ENCODE peak calls at places on chromosomes 1 and 21, in ten cellular contexts. X is lower leg skin, W is breast epithelium, E is heart left ventricle, F is erythroblast, D is body of pancreas, K is Peyer's patch, P is sigmoid colon, C is IMR-90, M is ovary. I is an unnamed sample.

GRCh38 chr1:24970399-24970753 is 40.3 kb upstream of the RUNX3 start:
- DNase-seq in C (peak), D (no peak), X (no peak), M (no peak), K (no peak), F (no peak), E (peak), P (no peak), W (no peak), I (peak)

GRCh38 chr1:116324411-116324810 is 48.6 kb upstream of the ATP1A1 start:
- DNase-seq in K (no peak), E (no peak), P (no peak), D (peak), C (no peak), M (no peak), W (no peak), F (no peak), X (no peak), I (no peak)

GRCh38 chr1:185110145-185110544 is 46.6 kb downstream of the TRMT1L start:
- DNase-seq in W (no peak), M (no peak), E (no peak), X (no peak), F (no peak), D (no peak), P (no peak), C (peak), K (no peak), I (no peak)

GRCh38 chr21:41868062-41868710 is 11.0 kb downstream of the PRDM15 start:
- DNase-seq in P (no peak), C (peak), M (no peak), F (no peak), W (no peak), X (no peak), E (no peak), K (no peak), D (no peak), I (no peak)

GRCh38 chr1:156422602-156423091 is 53.6 kb downstream of the RHBG start:
- DNase-seq in M (no peak), P (no peak), C (no peak), E (no peak), W (no peak), K (no peak), F (no peak), X (no peak), D (peak), I (no peak)

GRCh38 chr1:3824650-3825049 is 28.4 kb upstream of the LRRC47 start:
- DNase-seq in M (no peak), C (no peak), K (no peak), E (no peak), W (no peak), X (no peak), F (no peak), P (no peak), D (no peak), I (no peak)

GRCh38 chr1:22875851-22876250 is 96.8 kb downstream of the LACTBL1 start:
- DNase-seq in F (no peak), M (no peak), X (no peak), E (no peak), C (no peak), D (no peak), P (no peak), K (no peak), W (no peak), I (no peak)

GRCh38 chr1:172567720-172568119 is 34.8 kb downstream of the SUCO start:
- DNase-seq in F (no peak), K (no peak), W (no peak), E (no peak), M (no peak), X (no peak), P (no peak), D (no peak), C (no peak), I (no peak)

GRCh38 chr1:22030473-22030872 is 22.0 kb upstream of the CDC42 start:
- DNase-seq in M (no peak), W (no peak), E (no peak), K (no peak), F (no peak), P (no peak), D (no peak), C (no peak), X (no peak), I (no peak)

GRCh38 chr1:32716312-32717126 is 13.9 kb upstream of the SYNC start:
- DNase-seq in W (peak), K (peak), C (no peak), D (peak), F (peak), M (peak), E (no peak), X (peak), P (no peak), I (no peak)

GRCh38 chr1:108050134-108050533 is 85.2 kb upstream of the VAV3 start:
- DNase-seq in D (no peak), M (no peak), X (no peak), W (no peak), F (no peak), E (no peak), C (no peak), K (no peak), P (peak), I (no peak)

GRCh38 chr21:23936224-23936623 is 1671.1 kb downstream of the MRPL39 start:
- DNase-seq in F (peak), D (peak), P (no peak), K (no peak), W (no peak), M (no peak), E (no peak), C (peak), X (no peak), I (no peak)

GRCh38 chr1:223227486-223228196 is 84.6 kb upstream of the TLR5 start:
- DNase-seq in C (peak), P (no peak), W (no peak), D (no peak), X (no peak), F (no peak), M (no peak), K (no peak), E (no peak), I (no peak)

GRCh38 chr1:15060104-15060503 is 93.4 kb upstream of the TMEM51 start:
- DNase-seq in E (no peak), X (no peak), D (no peak), M (no peak), F (no peak), W (no peak), P (no peak), C (no peak), K (no peak), I (no peak)

GRCh38 chr21:27681038-27681437 is 714.1 kb upstream of the ADAMTS5 start:
- DNase-seq in M (no peak), P (no peak), K (no peak), E (no peak), C (peak), F (no peak), D (no peak), W (no peak), X (no peak), I (no peak)

GRCh38 chr1:31627930-31628421 is 10.5 kb downstream of the HCRTR1 start:
- DNase-seq in E (no peak), K (no peak), X (no peak), D (peak), M (no peak), F (no peak), C (no peak), W (no peak), P (no peak), I (no peak)

GRCh38 chr21:36104306-36105300 is 30.3 kb upstream of the CBR3 start:
- DNase-seq in D (peak), W (no peak), F (peak), E (peak), P (no peak), C (peak), X (no peak), M (no peak), K (peak), I (no peak)

GRCh38 chr1:116573388-116574100 is 2.7 kb upstream of the CD58 start:
- DNase-seq in P (no peak), W (no peak), D (no peak), X (no peak), E (no peak), K (no peak), F (peak), C (peak), M (no peak), I (no peak)

GRCh38 chr1:229027622-229028182 is 243.2 kb upstream of the RAB4A start:
- DNase-seq in C (peak), K (no peak), F (no peak), D (peak), E (no peak), P (peak), M (peak), X (peak), W (no peak), I (no peak)

GRCh38 chr1:36183309-36183856 is 27.4 kb downstream of the MAP7D1 start:
- DNase-seq in C (no peak), E (no peak), K (no peak), X (no peak), W (no peak), M (no peak), P (peak), D (no peak), F (no peak), I (no peak)

GRCh38 chr1:16168622-16169021 is 12.8 kb upstream of the EPHA2 start:
- DNase-seq in M (no peak), W (no peak), C (no peak), E (no peak), X (no peak), P (no peak), F (no peak), D (no peak), K (no peak), I (no peak)

GRCh38 chr1:175192630-175193338 is at the start of gene KIAA0040:
- DNase-seq in D (peak), P (peak), K (peak), E (peak), X (no peak), C (no peak), F (peak), M (peak), W (peak), I (no peak)

GRCh38 chr21:42321845-42322244 is 6.6 kb upstream of the TFF3 start:
- DNase-seq in X (no peak), E (no peak), K (no peak), F (no peak), M (no peak), P (peak), W (no peak), D (no peak), C (no peak), I (no peak)

GRCh38 chr1:236141447-236142357 is 637 bp upstream of the GPR137B start:
- DNase-seq in E (no peak), C (peak), M (peak), P (no peak), D (peak), X (no peak), F (peak), K (peak), W (no peak), I (peak)

DNA sequence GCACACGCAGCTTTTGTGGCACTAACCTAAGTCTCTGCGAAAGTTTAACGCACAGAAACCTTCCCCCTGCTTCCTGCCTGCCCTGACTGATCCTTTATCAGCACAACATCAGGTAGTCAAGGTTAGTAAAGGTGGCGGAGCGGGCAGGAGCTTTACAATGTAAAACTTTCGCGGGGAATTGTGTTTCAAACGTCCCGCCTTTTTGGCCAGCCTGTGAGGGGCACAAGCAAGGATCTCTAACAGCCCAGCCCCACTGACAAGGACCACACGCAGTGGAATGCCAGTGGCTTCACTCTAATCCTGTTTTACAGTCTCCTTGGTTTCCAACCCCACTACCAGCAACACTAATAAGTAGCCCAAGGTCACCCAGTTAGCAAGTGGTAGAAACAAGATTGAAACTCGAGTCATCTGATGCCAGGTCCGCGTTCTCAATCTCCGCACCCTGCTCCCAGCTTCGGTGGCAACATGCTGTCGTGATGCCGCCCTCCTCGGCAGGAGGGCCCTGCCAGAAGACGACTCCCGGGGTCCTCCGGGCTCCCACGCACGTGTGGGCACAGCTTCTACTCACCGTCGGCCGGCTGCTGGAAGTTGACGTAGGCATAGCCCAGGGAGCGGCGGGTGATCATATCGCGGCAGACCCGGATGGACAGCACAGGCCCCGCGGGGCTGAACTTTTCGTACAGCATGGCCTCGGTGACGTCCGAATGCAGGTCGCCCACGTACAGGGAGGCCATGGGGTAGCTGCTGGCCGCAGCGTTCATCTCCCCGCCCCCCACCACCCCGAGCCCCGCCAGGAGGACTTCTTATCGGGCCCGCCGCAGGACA is 1.2 kb downstream of the PABPC4 start:
- DNase-seq in P (peak), K (peak), F (peak), M (peak), W (peak), E (peak), X (peak), D (peak), C (peak), I (peak)
- TF ChIP-seq POLR2A in P (no peak), K (peak), F (peak), M (no peak), W (no peak), E (no peak), X (no peak), D (peak), C (no peak), I (no peak)

DNA sequence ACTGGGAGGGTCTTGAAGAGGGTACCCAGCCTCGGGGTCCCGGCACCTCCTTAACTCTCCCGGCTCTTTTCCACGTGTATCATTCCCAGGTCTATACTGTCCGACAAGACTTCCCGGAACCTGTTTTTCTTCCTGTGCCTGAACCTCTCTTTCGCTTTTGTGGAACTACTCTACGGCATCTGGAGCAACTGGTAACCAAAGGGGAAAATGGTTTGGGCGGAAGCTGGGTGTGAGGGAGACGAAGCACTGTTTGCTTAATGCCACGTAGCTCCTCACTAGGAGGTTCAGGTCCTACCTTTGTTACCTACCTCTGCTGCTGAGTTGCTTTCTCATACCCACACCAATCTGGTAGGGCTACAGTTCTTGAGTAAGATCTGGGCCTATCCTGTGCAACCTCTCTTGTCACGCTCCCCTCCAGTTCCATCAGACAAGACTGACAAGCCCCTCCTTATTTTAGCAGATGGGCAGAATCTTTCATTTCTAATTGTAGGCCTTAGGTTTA is 642 bp downstream of the SLC30A7 start:
- DNase-seq in P (peak), M (no peak), C (peak), D (peak), K (no peak), F (peak), X (peak), W (no peak), E (no peak), I (peak)
- TF ChIP-seq POLR2A in P (no peak), M (no peak), C (no peak), D (no peak), K (no peak), F (peak), X (no peak), W (no peak), E (no peak), I (no peak)

GRCh38 chr1:29145739-29146437 is 22.2 kb upstream of the TMEM200B start:
- DNase-seq in W (no peak), F (peak), P (no peak), E (no peak), X (no peak), M (no peak), C (peak), D (no peak), K (no peak), I (no peak)

GRCh38 chr1:29152046-29152805 is 28.5 kb upstream of the TMEM200B start:
- DNase-seq in D (no peak), E (no peak), P (no peak), X (no peak), K (no peak), C (no peak), M (no peak), W (no peak), F (no peak), I (no peak)

DNA sequence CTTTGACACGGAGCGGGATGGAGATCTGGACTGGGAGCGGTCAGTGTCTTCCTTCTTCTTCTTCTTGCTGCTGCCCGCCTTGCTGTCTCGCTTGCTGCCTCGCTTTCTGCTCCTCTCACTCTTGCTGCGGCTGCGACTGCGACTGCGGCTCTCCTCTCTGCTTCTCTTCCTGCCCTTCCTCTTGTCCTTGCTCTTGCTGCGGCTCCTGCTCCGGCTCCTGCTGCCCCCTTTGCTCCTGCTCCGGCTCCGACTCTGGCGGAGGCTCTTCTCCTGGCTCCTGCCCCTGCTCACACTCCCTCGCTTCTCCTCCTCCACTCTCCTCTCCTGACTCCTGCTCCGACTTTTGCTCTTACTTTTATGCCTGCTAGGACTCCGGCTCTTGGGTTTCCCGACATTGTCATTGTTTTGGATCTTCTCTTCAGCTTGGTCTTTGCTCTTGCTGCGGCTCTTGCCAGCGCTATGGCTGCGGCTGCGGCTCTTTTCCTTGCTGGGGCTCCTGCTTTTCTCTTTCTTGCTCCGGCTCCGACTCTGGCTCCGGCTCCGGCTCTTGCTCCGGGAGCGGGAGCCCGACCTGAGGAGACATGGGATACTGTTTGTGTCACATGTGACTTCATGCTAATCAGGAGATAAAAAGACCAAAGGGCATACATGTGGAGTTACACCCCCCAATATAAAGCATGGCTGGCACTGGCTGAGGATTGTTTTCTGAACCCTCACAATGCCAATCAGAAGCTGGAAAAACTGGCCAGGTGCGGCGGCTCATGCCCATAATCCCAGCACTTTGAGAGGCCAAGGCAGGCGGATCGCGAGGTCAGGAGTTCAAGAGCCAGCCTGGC is 25.2 kb upstream of the TMEM200B start:
- DNase-seq in W (no peak), M (no peak), E (no peak), F (no peak), C (no peak), X (no peak), D (no peak), K (no peak), P (no peak), I (no peak)
- TF ChIP-seq POLR2A in W (no peak), M (no peak), E (no peak), F (no peak), C (no peak), X (no peak), D (no peak), K (no peak), P (no peak), I (no peak)

GRCh38 chr1:155128755-155129473 is 1.2 kb downstream of the EFNA1 start:
- DNase-seq in D (peak), P (peak), K (peak), F (no peak), X (no peak), E (no peak), M (no peak), C (no peak), W (no peak), I (no peak)
- TF ChIP-seq POLR2A in D (peak), P (no peak), K (peak), F (no peak), X (no peak), E (peak), M (no peak), C (no peak), W (peak), I (no peak)

GRCh38 chr1:19079541-19079940 is 123.1 kb upstream of the IFFO2 start:
- DNase-seq in K (peak), M (no peak), F (peak), X (no peak), P (no peak), W (no peak), E (no peak), D (no peak), C (no peak), I (no peak)

GRCh38 chr1:19074902-19075721 is 118.6 kb upstream of the IFFO2 start:
- DNase-seq in F (no peak), X (peak), W (no peak), E (no peak), C (no peak), D (peak), M (no peak), K (no peak), P (no peak), I (no peak)

GRCh38 chr1:19074361-19074901 is 118.0 kb upstream of the IFFO2 start:
- DNase-seq in D (no peak), F (no peak), P (no peak), E (no peak), W (no peak), K (no peak), C (no peak), X (no peak), M (no peak), I (no peak)

GRCh38 chr1:19078503-19078902 is 122.0 kb upstream of the IFFO2 start:
- DNase-seq in X (no peak), W (no peak), C (no peak), M (no peak), P (no peak), F (no peak), E (no peak), K (no peak), D (no peak), I (no peak)

GRCh38 chr1:19076841-19077616 is 120.6 kb upstream of the IFFO2 start:
- DNase-seq in F (no peak), X (no peak), P (no peak), W (no peak), M (no peak), K (no peak), E (no peak), D (no peak), C (no peak), I (no peak)
- TF ChIP-seq POLR2A in F (no peak), X (no peak), P (no peak), W (no peak), M (no peak), K (no peak), E (no peak), D (no peak), C (no peak), I (no peak)